ENCODE peak calls at places on chromosomes 7 and 10, in eight cellular contexts. One of them, this sample, is unnamed.
A peak's percentile ranks its signal among the peaks of the same experiment; 100 is the strongest.

GRCh38 chr7:69285856-69286255 is 312.4 kb upstream of the AUTS2 start:
- DNase-seq in ovary: no peak
- DNase-seq in testis: no peak
- DNase-seq in tibial artery: no peak
- DNase-seq in right cardiac atrium: no peak
- DNase-seq in CD4-positive, alpha-beta memory T cell: no peak
- DNase-seq in hepatocyte: no peak
- DNase-seq in CD4-positive, CD25-positive, alpha-beta regulatory T cell: no peak
- DNase-seq in this sample: no peak

GRCh38 chr10:90193240-90193985 is 492.0 kb downstream of the KIF20B start:
- DNase-seq in ovary: no peak
- DNase-seq in testis: no peak
- DNase-seq in tibial artery: no peak
- DNase-seq in right cardiac atrium: no peak
- DNase-seq in CD4-positive, alpha-beta memory T cell: no peak
- DNase-seq in hepatocyte: no peak
- DNase-seq in CD4-positive, CD25-positive, alpha-beta regulatory T cell: no peak
- DNase-seq in this sample: no peak

GRCh38 chr7:124155400-124156022 is 122.6 kb upstream of the TMEM229A start:
- DNase-seq in ovary: no peak
- DNase-seq in testis: no peak
- DNase-seq in tibial artery: no peak
- DNase-seq in right cardiac atrium: no peak
- DNase-seq in CD4-positive, alpha-beta memory T cell: no peak
- DNase-seq in hepatocyte: peak; percentile 47
- DNase-seq in CD4-positive, CD25-positive, alpha-beta regulatory T cell: no peak
- DNase-seq in this sample: no peak

GRCh38 chr10:114142018-114142417 is 32.0 kb downstream of the CCDC186 start:
- DNase-seq in ovary: no peak
- DNase-seq in testis: no peak
- DNase-seq in tibial artery: no peak
- DNase-seq in right cardiac atrium: no peak
- DNase-seq in CD4-positive, alpha-beta memory T cell: no peak
- DNase-seq in hepatocyte: peak; percentile 6
- DNase-seq in CD4-positive, CD25-positive, alpha-beta regulatory T cell: no peak
- DNase-seq in this sample: no peak

GRCh38 chr7:142391191-142391992 is 133.5 kb upstream of the PRSS58 start:
- DNase-seq in ovary: no peak
- DNase-seq in testis: peak; percentile 39
- DNase-seq in tibial artery: no peak
- DNase-seq in right cardiac atrium: no peak
- DNase-seq in CD4-positive, alpha-beta memory T cell: peak; percentile 17
- DNase-seq in hepatocyte: peak; percentile 30
- DNase-seq in CD4-positive, CD25-positive, alpha-beta regulatory T cell: no peak
- DNase-seq in this sample: no peak

GRCh38 chr7:43628431-43628830 is 45.5 kb downstream of the STK17A start:
- DNase-seq in ovary: no peak
- DNase-seq in testis: no peak
- DNase-seq in tibial artery: no peak
- DNase-seq in right cardiac atrium: no peak
- DNase-seq in CD4-positive, alpha-beta memory T cell: no peak
- DNase-seq in hepatocyte: no peak
- DNase-seq in CD4-positive, CD25-positive, alpha-beta regulatory T cell: no peak
- DNase-seq in this sample: no peak

GRCh38 chr10:104277785-104278184 is 8.8 kb downstream of the GSTO2 start:
- DNase-seq in ovary: no peak
- DNase-seq in testis: no peak
- DNase-seq in tibial artery: no peak
- DNase-seq in right cardiac atrium: no peak
- DNase-seq in CD4-positive, alpha-beta memory T cell: no peak
- DNase-seq in hepatocyte: no peak
- DNase-seq in CD4-positive, CD25-positive, alpha-beta regulatory T cell: no peak
- DNase-seq in this sample: no peak

GRCh38 chr10:70565556-70566514 is 36.7 kb downstream of the PRF1 start:
- DNase-seq in ovary: no peak
- DNase-seq in testis: no peak
- DNase-seq in tibial artery: no peak
- DNase-seq in right cardiac atrium: peak; percentile 52
- DNase-seq in CD4-positive, alpha-beta memory T cell: no peak
- DNase-seq in hepatocyte: no peak
- DNase-seq in CD4-positive, CD25-positive, alpha-beta regulatory T cell: no peak
- DNase-seq in this sample: no peak

GRCh38 chr7:152462995-152463713 is 27.4 kb upstream of the KMT2C start:
- DNase-seq in ovary: peak; percentile 66
- DNase-seq in testis: peak; percentile 63
- DNase-seq in tibial artery: no peak
- DNase-seq in right cardiac atrium: no peak
- DNase-seq in CD4-positive, alpha-beta memory T cell: no peak
- DNase-seq in hepatocyte: peak; percentile 81
- DNase-seq in CD4-positive, CD25-positive, alpha-beta regulatory T cell: no peak
- DNase-seq in this sample: no peak

GRCh38 chr10:67725567-67725966 is 29.6 kb upstream of the CTNNA3 start:
- DNase-seq in ovary: no peak
- DNase-seq in testis: no peak
- DNase-seq in tibial artery: no peak
- DNase-seq in right cardiac atrium: no peak
- DNase-seq in CD4-positive, alpha-beta memory T cell: no peak
- DNase-seq in hepatocyte: no peak
- DNase-seq in CD4-positive, CD25-positive, alpha-beta regulatory T cell: no peak
- DNase-seq in this sample: no peak

GRCh38 chr7:24052572-24053223 is 231.3 kb upstream of the NPY start:
- DNase-seq in ovary: no peak
- DNase-seq in testis: no peak
- DNase-seq in tibial artery: no peak
- DNase-seq in right cardiac atrium: no peak
- DNase-seq in CD4-positive, alpha-beta memory T cell: no peak
- DNase-seq in hepatocyte: no peak
- DNase-seq in CD4-positive, CD25-positive, alpha-beta regulatory T cell: no peak
- DNase-seq in this sample: no peak

GRCh38 chr7:131105294-131105802 is 222.3 kb upstream of the MKLN1 start:
- DNase-seq in ovary: no peak
- DNase-seq in testis: peak; percentile 62
- DNase-seq in tibial artery: no peak
- DNase-seq in right cardiac atrium: no peak
- DNase-seq in CD4-positive, alpha-beta memory T cell: no peak
- DNase-seq in hepatocyte: no peak
- DNase-seq in CD4-positive, CD25-positive, alpha-beta regulatory T cell: no peak
- DNase-seq in this sample: no peak

GRCh38 chr10:103044942-103045489 is 126.9 kb downstream of the CNNM2 start:
- DNase-seq in ovary: no peak
- DNase-seq in testis: no peak
- DNase-seq in tibial artery: no peak
- DNase-seq in right cardiac atrium: no peak
- DNase-seq in CD4-positive, alpha-beta memory T cell: no peak
- DNase-seq in hepatocyte: no peak
- DNase-seq in CD4-positive, CD25-positive, alpha-beta regulatory T cell: no peak
- DNase-seq in this sample: no peak

GRCh38 chr10:91653214-91653875 is 20.5 kb upstream of the PPP1R3C start:
- DNase-seq in ovary: no peak
- DNase-seq in testis: no peak
- DNase-seq in tibial artery: no peak
- DNase-seq in right cardiac atrium: no peak
- DNase-seq in CD4-positive, alpha-beta memory T cell: no peak
- DNase-seq in hepatocyte: no peak
- DNase-seq in CD4-positive, CD25-positive, alpha-beta regulatory T cell: no peak
- DNase-seq in this sample: no peak

GRCh38 chr10:37015498-37015897 is 109.9 kb upstream of the ANKRD30A start:
- DNase-seq in ovary: no peak
- DNase-seq in testis: no peak
- DNase-seq in tibial artery: no peak
- DNase-seq in right cardiac atrium: no peak
- DNase-seq in CD4-positive, alpha-beta memory T cell: no peak
- DNase-seq in hepatocyte: no peak
- DNase-seq in CD4-positive, CD25-positive, alpha-beta regulatory T cell: no peak
- DNase-seq in this sample: no peak
- H3K9me3 ChIP-seq in ovary: no peaks in the 10 kb centered on the region
- H3K9me3 ChIP-seq in testis: no peaks in the 10 kb centered on the region
- H3K9me3 ChIP-seq in tibial artery: no peaks in the 10 kb centered on the region
- H3K9me3 ChIP-seq in right cardiac atrium: no peaks in the 10 kb centered on the region
- H3K9me3 ChIP-seq in CD4-positive, alpha-beta memory T cell: peaks cover 6% of the 10 kb centered on the region
- H3K9me3 ChIP-seq in hepatocyte: no peaks in the 10 kb centered on the region
- H3K9me3 ChIP-seq in CD4-positive, CD25-positive, alpha-beta regulatory T cell: no peaks in the 10 kb centered on the region
- H3K9me3 ChIP-seq in this sample: no peaks in the 10 kb centered on the region

GRCh38 chr7:57381581-57381980 is 68.4 kb upstream of the ZNF716 start:
- DNase-seq in ovary: no peak
- DNase-seq in testis: no peak
- DNase-seq in tibial artery: no peak
- DNase-seq in right cardiac atrium: no peak
- DNase-seq in CD4-positive, alpha-beta memory T cell: no peak
- DNase-seq in hepatocyte: no peak
- DNase-seq in CD4-positive, CD25-positive, alpha-beta regulatory T cell: no peak
- DNase-seq in this sample: no peak
- H3K9me3 ChIP-seq in ovary: no peaks in the 10 kb centered on the region
- H3K9me3 ChIP-seq in testis: no peaks in the 10 kb centered on the region
- H3K9me3 ChIP-seq in tibial artery: no peaks in the 10 kb centered on the region
- H3K9me3 ChIP-seq in right cardiac atrium: no peaks in the 10 kb centered on the region
- H3K9me3 ChIP-seq in CD4-positive, alpha-beta memory T cell: no peaks in the 10 kb centered on the region
- H3K9me3 ChIP-seq in hepatocyte: no peaks in the 10 kb centered on the region
- H3K9me3 ChIP-seq in CD4-positive, CD25-positive, alpha-beta regulatory T cell: no peaks in the 10 kb centered on the region
- H3K9me3 ChIP-seq in this sample: no peaks in the 10 kb centered on the region

GRCh38 chr10:116692225-116692624 is 50.1 kb downstream of the HSPA12A start:
- DNase-seq in ovary: no peak
- DNase-seq in testis: no peak
- DNase-seq in tibial artery: no peak
- DNase-seq in right cardiac atrium: no peak
- DNase-seq in CD4-positive, alpha-beta memory T cell: no peak
- DNase-seq in hepatocyte: no peak
- DNase-seq in CD4-positive, CD25-positive, alpha-beta regulatory T cell: no peak
- DNase-seq in this sample: no peak

GRCh38 chr10:116689744-116690143 is 52.6 kb downstream of the HSPA12A start:
- DNase-seq in ovary: no peak
- DNase-seq in testis: no peak
- DNase-seq in tibial artery: no peak
- DNase-seq in right cardiac atrium: no peak
- DNase-seq in CD4-positive, alpha-beta memory T cell: no peak
- DNase-seq in hepatocyte: no peak
- DNase-seq in CD4-positive, CD25-positive, alpha-beta regulatory T cell: no peak
- DNase-seq in this sample: no peak

GRCh38 chr10:116691079-116691398 is 51.3 kb downstream of the HSPA12A start:
- DNase-seq in ovary: peak; percentile 61
- DNase-seq in testis: no peak
- DNase-seq in tibial artery: no peak
- DNase-seq in right cardiac atrium: no peak
- DNase-seq in CD4-positive, alpha-beta memory T cell: no peak
- DNase-seq in hepatocyte: no peak
- DNase-seq in CD4-positive, CD25-positive, alpha-beta regulatory T cell: no peak
- DNase-seq in this sample: no peak

GRCh38 chr10:116690356-116691078 is 51.8 kb downstream of the HSPA12A start:
- DNase-seq in ovary: peak; percentile 76
- DNase-seq in testis: peak; percentile 54
- DNase-seq in tibial artery: peak; percentile 76
- DNase-seq in right cardiac atrium: no peak
- DNase-seq in CD4-positive, alpha-beta memory T cell: no peak
- DNase-seq in hepatocyte: peak; percentile 40
- DNase-seq in CD4-positive, CD25-positive, alpha-beta regulatory T cell: no peak
- DNase-seq in this sample: no peak

GRCh38 chr10:116691544-116692126 is 50.7 kb downstream of the HSPA12A start:
- DNase-seq in ovary: peak; percentile 69
- DNase-seq in testis: peak; percentile 50
- DNase-seq in tibial artery: no peak
- DNase-seq in right cardiac atrium: peak; percentile 78
- DNase-seq in CD4-positive, alpha-beta memory T cell: no peak
- DNase-seq in hepatocyte: no peak
- DNase-seq in CD4-positive, CD25-positive, alpha-beta regulatory T cell: no peak
- DNase-seq in this sample: no peak
- H3K9me3 ChIP-seq in ovary: no peaks in the 10 kb centered on the region
- H3K9me3 ChIP-seq in testis: no peaks in the 10 kb centered on the region
- H3K9me3 ChIP-seq in tibial artery: no peaks in the 10 kb centered on the region
- H3K9me3 ChIP-seq in right cardiac atrium: no peaks in the 10 kb centered on the region
- H3K9me3 ChIP-seq in CD4-positive, alpha-beta memory T cell: no peaks in the 10 kb centered on the region
- H3K9me3 ChIP-seq in hepatocyte: no peaks in the 10 kb centered on the region
- H3K9me3 ChIP-seq in CD4-positive, CD25-positive, alpha-beta regulatory T cell: no peaks in the 10 kb centered on the region
- H3K9me3 ChIP-seq in this sample: no peaks in the 10 kb centered on the region

GRCh38 chr10:37775612-37776011 is 81.8 kb downstream of the ZNF248 start:
- DNase-seq in ovary: no peak
- DNase-seq in testis: no peak
- DNase-seq in tibial artery: no peak
- DNase-seq in right cardiac atrium: no peak
- DNase-seq in CD4-positive, alpha-beta memory T cell: no peak
- DNase-seq in hepatocyte: no peak
- DNase-seq in CD4-positive, CD25-positive, alpha-beta regulatory T cell: no peak
- DNase-seq in this sample: no peak
- H3K9me3 ChIP-seq in ovary: peaks cover 4% of the 10 kb centered on the region
- H3K9me3 ChIP-seq in testis: no peaks in the 10 kb centered on the region
- H3K9me3 ChIP-seq in tibial artery: peaks cover 17% of the 10 kb centered on the region
- H3K9me3 ChIP-seq in right cardiac atrium: no peaks in the 10 kb centered on the region
- H3K9me3 ChIP-seq in CD4-positive, alpha-beta memory T cell: no peaks in the 10 kb centered on the region
- H3K9me3 ChIP-seq in hepatocyte: no peaks in the 10 kb centered on the region
- H3K9me3 ChIP-seq in CD4-positive, CD25-positive, alpha-beta regulatory T cell: peaks cover 5% of the 10 kb centered on the region
- H3K9me3 ChIP-seq in this sample: peaks cover 5% of the 10 kb centered on the region

GRCh38 chr7:158487546-158488224 is 99.9 kb downstream of the PTPRN2 start:
- DNase-seq in ovary: no peak
- DNase-seq in testis: no peak
- DNase-seq in tibial artery: no peak
- DNase-seq in right cardiac atrium: no peak
- DNase-seq in CD4-positive, alpha-beta memory T cell: no peak
- DNase-seq in hepatocyte: no peak
- DNase-seq in CD4-positive, CD25-positive, alpha-beta regulatory T cell: no peak
- DNase-seq in this sample: no peak

GRCh38 chr7:158488225-158488889 is 99.3 kb downstream of the PTPRN2 start:
- DNase-seq in ovary: no peak
- DNase-seq in testis: no peak
- DNase-seq in tibial artery: no peak
- DNase-seq in right cardiac atrium: no peak
- DNase-seq in CD4-positive, alpha-beta memory T cell: no peak
- DNase-seq in hepatocyte: no peak
- DNase-seq in CD4-positive, CD25-positive, alpha-beta regulatory T cell: no peak
- DNase-seq in this sample: no peak

GRCh38 chr7:158489462-158490155 is 98.0 kb downstream of the PTPRN2 start:
- DNase-seq in ovary: no peak
- DNase-seq in testis: no peak
- DNase-seq in tibial artery: no peak
- DNase-seq in right cardiac atrium: no peak
- DNase-seq in CD4-positive, alpha-beta memory T cell: no peak
- DNase-seq in hepatocyte: no peak
- DNase-seq in CD4-positive, CD25-positive, alpha-beta regulatory T cell: no peak
- DNase-seq in this sample: no peak

GRCh38 chr7:158484801-158485531 is 102.7 kb downstream of the PTPRN2 start:
- DNase-seq in ovary: no peak
- DNase-seq in testis: no peak
- DNase-seq in tibial artery: no peak
- DNase-seq in right cardiac atrium: no peak
- DNase-seq in CD4-positive, alpha-beta memory T cell: no peak
- DNase-seq in hepatocyte: no peak
- DNase-seq in CD4-positive, CD25-positive, alpha-beta regulatory T cell: no peak
- DNase-seq in this sample: no peak

DNA sequence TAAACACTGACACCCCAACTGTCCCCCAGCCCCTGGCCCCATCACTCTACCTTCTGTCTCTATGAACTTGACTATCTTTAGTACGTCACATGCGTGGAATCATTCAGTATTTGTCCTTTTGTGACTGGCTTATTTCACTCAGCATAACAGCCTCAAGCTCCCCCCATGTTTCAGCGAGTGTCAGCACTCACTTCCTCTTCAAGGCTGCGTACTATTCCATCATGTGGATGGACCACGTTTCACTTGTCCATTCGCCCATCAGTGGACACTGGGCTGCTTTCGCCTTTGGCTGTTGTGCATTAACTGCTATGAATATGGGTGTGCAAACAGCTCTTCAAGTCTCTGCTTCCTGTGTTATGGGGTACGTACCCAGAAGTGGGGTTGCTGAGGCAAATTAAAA is 100.7 kb downstream of the PTPRN2 start:
- DNase-seq in ovary: no peak
- DNase-seq in testis: no peak
- DNase-seq in tibial artery: no peak
- DNase-seq in right cardiac atrium: no peak
- DNase-seq in CD4-positive, alpha-beta memory T cell: no peak
- DNase-seq in hepatocyte: no peak
- DNase-seq in CD4-positive, CD25-positive, alpha-beta regulatory T cell: no peak
- DNase-seq in this sample: no peak
- H3K9me3 ChIP-seq in ovary: no peaks in the 10 kb centered on the region
- H3K9me3 ChIP-seq in testis: no peaks in the 10 kb centered on the region
- H3K9me3 ChIP-seq in tibial artery: no peaks in the 10 kb centered on the region
- H3K9me3 ChIP-seq in right cardiac atrium: no peaks in the 10 kb centered on the region
- H3K9me3 ChIP-seq in CD4-positive, alpha-beta memory T cell: no peaks in the 10 kb centered on the region
- H3K9me3 ChIP-seq in hepatocyte: no peaks in the 10 kb centered on the region
- H3K9me3 ChIP-seq in CD4-positive, CD25-positive, alpha-beta regulatory T cell: no peaks in the 10 kb centered on the region
- H3K9me3 ChIP-seq in this sample: no peaks in the 10 kb centered on the region

This sample was measured in esophagus muscularis mucosa.